ENCODE peak calls at places on chromosomes 7 and 10, in seven cellular contexts. One of them, this sample, is unnamed.

GRCh38 chr7:33981221-33981620 is 75.9 kb downstream of the BMPER start:
- DNase-seq in transverse colon: no peak
- DNase-seq in tibial nerve: no peak
- DNase-seq in A549: no peak
- DNase-seq in HCT116: no peak
- DNase-seq in body of pancreas: no peak
- DNase-seq in sigmoid colon: no peak
- DNase-seq in this sample: no peak

GRCh38 chr10:61750943-61751471 is 88.3 kb downstream of the CABCOCO1 start:
- DNase-seq in HCT116: peak
- DNase-seq in body of pancreas: peak
- DNase-seq in sigmoid colon: no peak
- DNase-seq in tibial nerve: peak
- DNase-seq in transverse colon: peak
- DNase-seq in A549: peak
- DNase-seq in this sample: peak

GRCh38 chr7:95342642-95343252 is 18.4 kb upstream of the PON1 start:
- DNase-seq in transverse colon: no peak
- DNase-seq in body of pancreas: no peak
- DNase-seq in tibial nerve: no peak
- DNase-seq in sigmoid colon: no peak
- DNase-seq in HCT116: no peak
- DNase-seq in A549: no peak
- DNase-seq in this sample: no peak

GRCh38 chr7:100873599-100874299 is 1.2 kb upstream of the SRRT start:
- DNase-seq in tibial nerve: no peak
- DNase-seq in body of pancreas: no peak
- DNase-seq in A549: no peak
- DNase-seq in sigmoid colon: no peak
- DNase-seq in transverse colon: no peak
- DNase-seq in HCT116: no peak
- DNase-seq in this sample: no peak

GRCh38 chr7:55365103-55365679 is at the start of gene LANCL2:
- DNase-seq in sigmoid colon: no peak
- DNase-seq in A549: peak
- DNase-seq in transverse colon: peak
- DNase-seq in HCT116: no peak
- DNase-seq in tibial nerve: peak
- DNase-seq in body of pancreas: peak
- DNase-seq in this sample: peak

GRCh38 chr7:37945336-37945735 is 24.9 kb downstream of the EPDR1 start:
- DNase-seq in sigmoid colon: no peak
- DNase-seq in tibial nerve: no peak
- DNase-seq in A549: no peak
- DNase-seq in HCT116: no peak
- DNase-seq in body of pancreas: no peak
- DNase-seq in transverse colon: no peak
- DNase-seq in this sample: no peak

GRCh38 chr7:69309601-69310000 is 288.7 kb upstream of the AUTS2 start:
- DNase-seq in tibial nerve: no peak
- DNase-seq in HCT116: no peak
- DNase-seq in body of pancreas: no peak
- DNase-seq in sigmoid colon: no peak
- DNase-seq in A549: no peak
- DNase-seq in transverse colon: no peak
- DNase-seq in this sample: no peak

GRCh38 chr7:117333168-117333567 is 10.3 kb upstream of the WNT2 start:
- DNase-seq in body of pancreas: no peak
- DNase-seq in transverse colon: no peak
- DNase-seq in sigmoid colon: no peak
- DNase-seq in HCT116: no peak
- DNase-seq in A549: no peak
- DNase-seq in tibial nerve: no peak
- DNase-seq in this sample: no peak

GRCh38 chr10:76282122-76283030 is 851.0 kb downstream of the LRMDA start:
- DNase-seq in sigmoid colon: peak
- DNase-seq in transverse colon: no peak
- DNase-seq in A549: no peak
- DNase-seq in HCT116: no peak
- DNase-seq in tibial nerve: no peak
- DNase-seq in body of pancreas: peak
- DNase-seq in this sample: no peak

GRCh38 chr7:141486959-141487358 is 64.3 kb upstream of the AGK start:
- DNase-seq in sigmoid colon: no peak
- DNase-seq in body of pancreas: no peak
- DNase-seq in transverse colon: no peak
- DNase-seq in HCT116: no peak
- DNase-seq in tibial nerve: no peak
- DNase-seq in A549: no peak
- DNase-seq in this sample: no peak

GRCh38 chr10:95964786-95965185 is 57.0 kb downstream of the CC2D2B start:
- DNase-seq in transverse colon: no peak
- DNase-seq in HCT116: no peak
- DNase-seq in body of pancreas: no peak
- DNase-seq in A549: no peak
- DNase-seq in tibial nerve: no peak
- DNase-seq in sigmoid colon: no peak
- DNase-seq in this sample: no peak

GRCh38 chr7:101537205-101537604 is 91.9 kb downstream of the MYL10 start:
- DNase-seq in tibial nerve: no peak
- DNase-seq in transverse colon: no peak
- DNase-seq in A549: no peak
- DNase-seq in sigmoid colon: no peak
- DNase-seq in HCT116: no peak
- DNase-seq in body of pancreas: no peak
- DNase-seq in this sample: no peak

GRCh38 chr7:151051108-151051507 is 2.8 kb downstream of the ASIC3 start:
- DNase-seq in A549: no peak
- DNase-seq in HCT116: no peak
- DNase-seq in tibial nerve: no peak
- DNase-seq in transverse colon: peak
- DNase-seq in sigmoid colon: no peak
- DNase-seq in body of pancreas: peak
- DNase-seq in this sample: no peak

GRCh38 chr10:86936661-86937501 is 20.5 kb downstream of the MMRN2 start:
- DNase-seq in sigmoid colon: no peak
- DNase-seq in body of pancreas: peak
- DNase-seq in tibial nerve: no peak
- DNase-seq in HCT116: no peak
- DNase-seq in A549: no peak
- DNase-seq in transverse colon: no peak
- DNase-seq in this sample: no peak

GRCh38 chr7:27235387-27236052 is 7.1 kb upstream of the EVX1 start:
- DNase-seq in sigmoid colon: peak
- DNase-seq in body of pancreas: peak
- DNase-seq in A549: peak
- DNase-seq in tibial nerve: no peak
- DNase-seq in transverse colon: peak
- DNase-seq in HCT116: peak
- DNase-seq in this sample: no peak

GRCh38 chr10:82889703-82890102 is 1014.7 kb downstream of the NRG3 start:
- DNase-seq in body of pancreas: no peak
- DNase-seq in tibial nerve: no peak
- DNase-seq in HCT116: no peak
- DNase-seq in transverse colon: no peak
- DNase-seq in sigmoid colon: no peak
- DNase-seq in A549: no peak
- DNase-seq in this sample: no peak

GRCh38 chr10:71748671-71749191 is 24.6 kb downstream of the VSIR start:
- DNase-seq in HCT116: no peak
- DNase-seq in body of pancreas: peak
- DNase-seq in A549: no peak
- DNase-seq in tibial nerve: peak
- DNase-seq in sigmoid colon: peak
- DNase-seq in transverse colon: peak
- DNase-seq in this sample: peak

GRCh38 chr7:106493041-106493731 is 167.8 kb downstream of the CCDC71L start:
- DNase-seq in HCT116: no peak
- DNase-seq in sigmoid colon: no peak
- DNase-seq in body of pancreas: peak
- DNase-seq in A549: no peak
- DNase-seq in transverse colon: peak
- DNase-seq in tibial nerve: no peak
- DNase-seq in this sample: no peak

GRCh38 chr10:47451998-47452494 is 31.9 kb downstream of the ANXA8 start:
- DNase-seq in tibial nerve: no peak
- DNase-seq in transverse colon: no peak
- DNase-seq in body of pancreas: no peak
- DNase-seq in A549: no peak
- DNase-seq in sigmoid colon: no peak
- DNase-seq in HCT116: no peak
- DNase-seq in this sample: no peak

GRCh38 chr10:2119316-2119715 is 382.0 kb upstream of the ADARB2 start:
- DNase-seq in transverse colon: no peak
- DNase-seq in sigmoid colon: no peak
- DNase-seq in body of pancreas: no peak
- DNase-seq in A549: no peak
- DNase-seq in HCT116: no peak
- DNase-seq in tibial nerve: no peak
- DNase-seq in this sample: no peak

GRCh38 chr7:93894426-93894825 is 3.9 kb upstream of the TFPI2 start:
- DNase-seq in sigmoid colon: no peak
- DNase-seq in body of pancreas: no peak
- DNase-seq in HCT116: no peak
- DNase-seq in tibial nerve: no peak
- DNase-seq in A549: no peak
- DNase-seq in transverse colon: no peak
- DNase-seq in this sample: no peak

GRCh38 chr10:33290286-33291052 is 44.0 kb downstream of the NRP1 start:
- DNase-seq in transverse colon: no peak
- DNase-seq in A549: peak
- DNase-seq in body of pancreas: no peak
- DNase-seq in HCT116: no peak
- DNase-seq in sigmoid colon: no peak
- DNase-seq in tibial nerve: no peak
- DNase-seq in this sample: no peak
- TF ChIP-seq CTCF in transverse colon: no peak
- TF ChIP-seq CTCF in A549: peak
- TF ChIP-seq CTCF in body of pancreas: no peak
- TF ChIP-seq CTCF in HCT116: peak
- TF ChIP-seq CTCF in sigmoid colon: no peak
- TF ChIP-seq CTCF in tibial nerve: no peak
- TF ChIP-seq CTCF in this sample: no peak

GRCh38 chr7:127650842-127651555 is 995 bp upstream of the SND1 start:
- DNase-seq in sigmoid colon: peak
- DNase-seq in transverse colon: peak
- DNase-seq in A549: peak
- DNase-seq in tibial nerve: no peak
- DNase-seq in HCT116: no peak
- DNase-seq in body of pancreas: no peak
- DNase-seq in this sample: no peak
- TF ChIP-seq POLR2A in sigmoid colon: no peak
- TF ChIP-seq POLR2A in transverse colon: no peak
- TF ChIP-seq POLR2A in A549: no peak
- TF ChIP-seq POLR2A in tibial nerve: no peak
- TF ChIP-seq POLR2A in HCT116: peak
- TF ChIP-seq POLR2A in body of pancreas: no peak
- TF ChIP-seq POLR2A in this sample: no peak

DNA sequence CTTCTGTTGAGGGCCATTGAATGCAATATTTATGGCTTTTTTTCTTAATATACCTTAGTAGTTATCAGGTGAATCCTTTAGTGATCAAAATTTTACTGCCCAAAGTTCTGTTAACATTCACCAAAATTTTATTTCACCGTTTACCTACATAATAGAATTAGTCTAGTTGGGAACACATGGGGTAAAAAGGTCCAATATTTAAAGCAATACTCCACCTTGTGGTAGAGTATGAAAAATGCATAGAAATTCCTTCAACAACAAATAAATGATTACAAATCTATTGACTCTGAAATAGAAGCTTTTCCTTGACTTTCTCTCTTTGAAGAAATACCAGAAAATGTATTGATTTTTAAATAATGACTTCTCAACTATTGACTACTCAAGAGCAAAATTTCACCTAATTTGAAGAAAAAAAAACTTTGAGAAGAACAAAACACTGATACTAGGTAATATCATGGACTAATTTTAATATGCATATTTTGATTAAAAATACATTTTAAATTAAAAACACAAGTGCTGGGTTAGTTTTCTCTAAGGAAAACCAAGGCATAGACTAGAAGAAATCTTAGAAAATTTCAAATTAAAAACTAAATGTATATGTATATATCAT is 43.3 kb downstream of the POLR1F start:
- DNase-seq in sigmoid colon: no peak
- DNase-seq in tibial nerve: no peak
- DNase-seq in HCT116: peak
- DNase-seq in A549: peak
- DNase-seq in body of pancreas: no peak
- DNase-seq in transverse colon: no peak
- DNase-seq in this sample: no peak
- TF ChIP-seq CTCF in sigmoid colon: peak
- TF ChIP-seq CTCF in tibial nerve: peak
- TF ChIP-seq CTCF in HCT116: peak
- TF ChIP-seq CTCF in A549: peak
- TF ChIP-seq CTCF in body of pancreas: peak
- TF ChIP-seq CTCF in transverse colon: peak
- TF ChIP-seq CTCF in this sample: no peak

GRCh38 chr7:32155712-32156111 is 85.5 kb upstream of the PDE1C start:
- DNase-seq in A549: no peak
- DNase-seq in transverse colon: no peak
- DNase-seq in sigmoid colon: no peak
- DNase-seq in HCT116: no peak
- DNase-seq in body of pancreas: no peak
- DNase-seq in tibial nerve: no peak
- DNase-seq in this sample: no peak

GRCh38 chr7:32158076-32158475 is 87.9 kb upstream of the PDE1C start:
- DNase-seq in transverse colon: no peak
- DNase-seq in body of pancreas: no peak
- DNase-seq in tibial nerve: no peak
- DNase-seq in HCT116: no peak
- DNase-seq in A549: no peak
- DNase-seq in sigmoid colon: no peak
- DNase-seq in this sample: no peak

GRCh38 chr7:32161708-32162107 is 91.5 kb upstream of the PDE1C start:
- DNase-seq in transverse colon: no peak
- DNase-seq in sigmoid colon: no peak
- DNase-seq in A549: no peak
- DNase-seq in HCT116: no peak
- DNase-seq in body of pancreas: no peak
- DNase-seq in tibial nerve: no peak
- DNase-seq in this sample: no peak

GRCh38 chr7:32154797-32155196 is 84.6 kb upstream of the PDE1C start:
- DNase-seq in A549: no peak
- DNase-seq in sigmoid colon: no peak
- DNase-seq in tibial nerve: no peak
- DNase-seq in transverse colon: no peak
- DNase-seq in body of pancreas: peak
- DNase-seq in HCT116: no peak
- DNase-seq in this sample: no peak

DNA sequence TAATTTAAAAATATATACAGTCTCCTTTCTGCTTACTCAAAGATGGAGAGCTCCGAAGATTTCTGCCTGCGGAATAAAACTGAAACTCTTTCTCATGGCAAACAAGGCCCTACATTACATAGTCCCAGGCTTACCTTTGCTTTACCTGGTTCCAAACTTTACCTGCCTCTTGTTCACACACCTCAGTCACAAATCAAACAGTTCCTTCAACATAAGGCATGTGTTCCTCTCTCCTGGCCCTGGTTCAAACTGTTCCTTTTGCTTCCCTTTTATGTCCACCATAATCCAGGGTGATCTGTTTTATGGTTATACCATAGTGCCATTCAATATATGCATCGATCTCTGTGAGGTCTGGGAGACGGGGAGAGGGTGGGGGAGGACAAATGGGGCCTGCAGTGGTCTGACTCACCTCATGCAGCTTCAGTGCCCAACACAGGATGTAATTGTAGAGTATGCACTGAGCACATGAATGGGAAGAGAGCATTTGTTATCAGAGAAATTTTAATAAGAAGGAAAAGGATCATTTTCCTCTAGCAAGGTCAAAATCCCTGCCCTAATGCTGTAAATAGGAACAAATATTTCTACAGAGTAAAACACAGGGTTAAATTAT is 88.6 kb upstream of the PDE1C start:
- DNase-seq in sigmoid colon: no peak
- DNase-seq in body of pancreas: no peak
- DNase-seq in A549: no peak
- DNase-seq in tibial nerve: no peak
- DNase-seq in transverse colon: no peak
- DNase-seq in HCT116: no peak
- DNase-seq in this sample: no peak
- TF ChIP-seq POLR2A in sigmoid colon: no peak
- TF ChIP-seq POLR2A in body of pancreas: no peak
- TF ChIP-seq POLR2A in A549: no peak
- TF ChIP-seq POLR2A in tibial nerve: no peak
- TF ChIP-seq POLR2A in transverse colon: no peak
- TF ChIP-seq POLR2A in HCT116: no peak
- TF ChIP-seq POLR2A in this sample: no peak